ENCODE peak calls at places on chromosomes 16 and 17, in nine cellular contexts. A, F, Q, W, J, P, Y, R and X are unnamed samples.

GRCh38 chr17:47894498-47895253 is 1.4 kb upstream of the SP2 start:
- DNase-seq in A (no peak), F (no peak), Q (no peak), W (no peak), J (no peak), P (no peak), Y (no peak), R (no peak), X (no peak)

GRCh38 chr17:76791053-76791980 is 53.4 kb downstream of the MFSD11 start:
- DNase-seq in A (peak), F (peak), Q (no peak), W (no peak), J (no peak), P (peak), Y (no peak), R (no peak), X (peak)

GRCh38 chr16:28875134-28876015 is 2.9 kb upstream of the ATP2A1 start:
- DNase-seq in A (no peak), F (no peak), Q (no peak), W (no peak), J (no peak), P (no peak), Y (no peak), R (no peak), X (no peak)

GRCh38 chr16:28554634-28555423 is 1.1 kb downstream of the SGF29 start:
- DNase-seq in A (no peak), F (no peak), Q (no peak), W (no peak), J (no peak), P (no peak), Y (no peak), R (no peak), X (no peak)

GRCh38 chr17:74442291-74442669 is 10.4 kb downstream of the GPRC5C start:
- DNase-seq in A (no peak), F (no peak), Q (no peak), W (no peak), J (no peak), P (no peak), Y (no peak), R (no peak), X (no peak)

GRCh38 chr17:69500911-69501429 is 86.5 kb downstream of the MAP2K6 start:
- DNase-seq in A (peak), F (no peak), Q (peak), W (no peak), J (no peak), P (no peak), Y (no peak), R (no peak), X (no peak)

GRCh38 chr16:27237229-27238015 is 31.1 kb downstream of the NSMCE1 start:
- DNase-seq in A (peak), F (no peak), Q (no peak), W (no peak), J (peak), P (no peak), Y (no peak), R (peak), X (peak)

GRCh38 chr17:65519471-65519870 is 42.0 kb downstream of the AXIN2 start:
- DNase-seq in A (no peak), F (no peak), Q (no peak), W (no peak), J (no peak), P (no peak), Y (no peak), R (no peak), X (no peak)

GRCh38 chr17:47703671-47704070 is 9.7 kb downstream of the TBKBP1 start:
- DNase-seq in A (no peak), F (no peak), Q (no peak), W (no peak), J (no peak), P (no peak), Y (no peak), R (no peak), X (no peak)